ENCODE peak calls at places on chromosomes 1 and 21, in five cellular contexts. W is tibial artery, Y is thoracic aorta, C is BE2C, B is lower lobe of right lung. P is an unnamed sample.

GRCh38 chr1:2990376-2991115 is 30.7 kb upstream of the ACTRT2 start:
- DNase-seq in W (peak; percentile 60), Y (no peak), C (no peak), B (no peak), P (no peak)

GRCh38 chr1:205344010-205344808 is 12.5 kb downstream of the KLHDC8A start:
- DNase-seq in W (no peak), Y (no peak), C (peak; percentile 55), B (peak; percentile 62), P (no peak)

GRCh38 chr1:154863702-154864174 is 6.3 kb downstream of the KCNN3 start:
- DNase-seq in W (no peak), Y (no peak), C (peak; percentile 50), B (no peak), P (peak; percentile 89)

GRCh38 chr1:8922962-8923361 is 22.7 kb upstream of the CA6 start:
- DNase-seq in W (no peak), Y (no peak), C (no peak), B (no peak), P (no peak)

GRCh38 chr1:31744165-31744888 is 19.8 kb downstream of the ADGRB2 start:
- DNase-seq in W (no peak), Y (no peak), C (no peak), B (no peak), P (no peak)

GRCh38 chr1:221335161-221336101 is 406.5 kb downstream of the DUSP10 start:
- DNase-seq in W (peak; percentile 77), Y (no peak), C (peak; percentile 17), B (no peak), P (peak; percentile 29)

GRCh38 chr1:152924191-152924590 is 15.8 kb downstream of the IVL start:
- DNase-seq in W (no peak), Y (no peak), C (no peak), B (no peak), P (no peak)

GRCh38 chr1:21524220-21524619 is 15.0 kb downstream of the ALPL start:
- DNase-seq in W (no peak), Y (no peak), C (no peak), B (no peak), P (no peak)

GRCh38 chr1:184110253-184111204 is 59.0 kb downstream of the TSEN15 start:
- DNase-seq in W (no peak), Y (no peak), C (no peak), B (no peak), P (peak; percentile 14)

GRCh38 chr1:24275510-24275909 is 43.6 kb upstream of the GRHL3 start:
- DNase-seq in W (no peak), Y (no peak), C (no peak), B (no peak), P (no peak)

GRCh38 chr1:234531181-234532132 is 52.5 kb upstream of the TARBP1 start:
- DNase-seq in W (peak; percentile 92), Y (peak; percentile 58), C (no peak), B (no peak), P (no peak)

GRCh38 chr1:229097356-229097755 is 173.6 kb upstream of the RAB4A start:
- DNase-seq in W (no peak), Y (no peak), C (no peak), B (no peak), P (no peak)

GRCh38 chr1:159339517-159339916 is 37.4 kb downstream of the FCER1A start:
- DNase-seq in W (no peak), Y (no peak), C (no peak), B (no peak), P (no peak)

GRCh38 chr1:58500036-58500435 is 46.5 kb downstream of the OMA1 start:
- DNase-seq in W (no peak), Y (no peak), C (no peak), B (no peak), P (no peak)

GRCh38 chr1:234505774-234506114 is 26.8 kb upstream of the TARBP1 start:
- DNase-seq in W (no peak), Y (no peak), C (no peak), B (no peak), P (no peak)

GRCh38 chr1:213327318-213327667 is 276.3 kb downstream of the RPS6KC1 start:
- DNase-seq in W (peak; percentile 80), Y (no peak), C (no peak), B (peak; percentile 51), P (peak; percentile 84)

GRCh38 chr1:227311389-227312001 is 6.8 kb downstream of the CDC42BPA start:
- DNase-seq in W (no peak), Y (no peak), C (no peak), B (no peak), P (no peak)

GRCh38 chr1:226738421-226738994 is 574 bp downstream of the ITPKB start:
- DNase-seq in W (peak; percentile 72), Y (no peak), C (peak; percentile 44), B (peak; percentile 65), P (peak; percentile 74)

GRCh38 chr1:13813398-13814012 is 113.5 kb downstream of the PRDM2 start:
- DNase-seq in W (no peak), Y (no peak), C (peak; percentile 15), B (peak; percentile 68), P (peak; percentile 25)

GRCh38 chr1:39387452-39387851 is 104.0 kb upstream of the BMP8A start:
- DNase-seq in W (no peak), Y (no peak), C (no peak), B (no peak), P (no peak)

GRCh38 chr1:119449964-119450363 is 35.0 kb downstream of the HSD3B2 start:
- DNase-seq in W (no peak), Y (no peak), C (no peak), B (no peak), P (peak; percentile 20)

GRCh38 chr21:37257967-37258877 is 8.9 kb downstream of the VPS26C start:
- DNase-seq in W (peak; percentile 72), Y (no peak), C (peak; percentile 68), B (peak; percentile 65), P (peak; percentile 60)

GRCh38 chr1:230424440-230425251 is 1.5 kb downstream of the PGBD5 start:
- DNase-seq in W (no peak), Y (no peak), C (peak; percentile 61), B (no peak), P (peak; percentile 92)

GRCh38 chr1:30283199-30283962 is 440.0 kb downstream of the MATN1 start:
- DNase-seq in W (peak; percentile 34), Y (no peak), C (no peak), B (no peak), P (no peak)

GRCh38 chr1:33898933-33899332 is 35.1 kb downstream of the HMGB4 start:
- DNase-seq in W (no peak), Y (no peak), C (no peak), B (no peak), P (no peak)

GRCh38 chr1:201540846-201541735 is 2.2 kb downstream of the NAV1 start:
- DNase-seq in W (no peak), Y (no peak), C (no peak), B (no peak), P (no peak)

GRCh38 chr1:201543871-201544521 is 5.1 kb downstream of the NAV1 start:
- DNase-seq in W (no peak), Y (no peak), C (no peak), B (no peak), P (no peak)

GRCh38 chr1:201544710-201545109 is 5.8 kb downstream of the NAV1 start:
- DNase-seq in W (no peak), Y (no peak), C (no peak), B (no peak), P (no peak)

GRCh38 chr1:201542166-201543045 is 3.5 kb downstream of the NAV1 start:
- DNase-seq in W (no peak), Y (no peak), C (no peak), B (no peak), P (no peak)

DNA sequence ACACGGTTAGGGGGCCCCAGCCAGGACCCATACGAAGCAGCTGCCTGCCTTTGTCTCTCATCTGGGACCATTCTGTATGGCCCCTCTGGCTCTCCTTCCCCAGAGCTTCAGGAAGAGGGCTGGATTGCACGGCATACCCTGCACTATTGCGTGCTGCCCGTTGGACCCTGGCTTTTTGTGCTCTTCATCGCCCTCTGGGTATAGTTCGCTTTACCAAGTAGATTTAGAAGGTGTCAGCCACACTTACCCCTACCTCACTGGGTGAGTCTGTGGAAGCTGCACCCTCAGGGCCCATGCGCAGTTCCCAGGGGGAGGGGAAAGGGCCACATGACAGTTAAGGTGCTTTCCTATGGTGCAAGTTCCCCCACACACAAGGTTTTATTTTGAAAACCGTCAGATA is 7.2 kb downstream of the NAV1 start:
- DNase-seq in W (no peak), Y (no peak), C (peak; percentile 59), B (no peak), P (peak; percentile 34)
- TF ChIP-seq CTCF in W (no peak), Y (no peak), C (peak; percentile 49), B (no peak), P (peak; percentile 25)

DNA sequence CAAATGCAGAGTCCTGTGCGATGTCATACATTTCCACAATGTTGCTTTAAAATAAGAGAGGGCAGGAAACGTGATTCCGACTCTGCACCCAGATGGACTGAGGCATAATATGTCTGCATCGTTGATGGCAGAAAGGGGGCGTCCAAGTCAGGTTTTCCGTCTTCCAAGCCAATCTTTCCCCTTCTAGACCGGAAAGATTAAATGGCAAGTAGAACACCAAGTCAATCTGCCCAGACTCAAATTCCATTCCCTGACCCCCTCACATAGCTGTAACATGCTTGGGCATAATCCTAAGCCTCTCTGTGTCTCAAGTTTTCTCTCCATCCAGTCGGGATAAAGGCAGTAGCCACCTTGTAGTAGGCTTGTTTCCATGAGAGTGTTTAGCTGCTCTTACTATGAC is 14.4 kb downstream of the PCP4 start:
- DNase-seq in W (no peak), Y (no peak), C (no peak), B (no peak), P (no peak)
- TF ChIP-seq CTCF in W (no peak), Y (no peak), C (no peak), B (no peak), P (no peak)

GRCh38 chr1:64680601-64681000 is 64.3 kb upstream of the RAVER2 start:
- DNase-seq in W (no peak), Y (no peak), C (no peak), B (no peak), P (no peak)

GRCh38 chr1:64679177-64679576 is 65.7 kb upstream of the RAVER2 start:
- DNase-seq in W (no peak), Y (no peak), C (no peak), B (no peak), P (no peak)

GRCh38 chr1:64676386-64676785 is 68.5 kb upstream of the RAVER2 start:
- DNase-seq in W (no peak), Y (no peak), C (no peak), B (no peak), P (no peak)

GRCh38 chr1:64677471-64677870 is 67.4 kb upstream of the RAVER2 start:
- DNase-seq in W (no peak), Y (no peak), C (no peak), B (no peak), P (no peak)

DNA sequence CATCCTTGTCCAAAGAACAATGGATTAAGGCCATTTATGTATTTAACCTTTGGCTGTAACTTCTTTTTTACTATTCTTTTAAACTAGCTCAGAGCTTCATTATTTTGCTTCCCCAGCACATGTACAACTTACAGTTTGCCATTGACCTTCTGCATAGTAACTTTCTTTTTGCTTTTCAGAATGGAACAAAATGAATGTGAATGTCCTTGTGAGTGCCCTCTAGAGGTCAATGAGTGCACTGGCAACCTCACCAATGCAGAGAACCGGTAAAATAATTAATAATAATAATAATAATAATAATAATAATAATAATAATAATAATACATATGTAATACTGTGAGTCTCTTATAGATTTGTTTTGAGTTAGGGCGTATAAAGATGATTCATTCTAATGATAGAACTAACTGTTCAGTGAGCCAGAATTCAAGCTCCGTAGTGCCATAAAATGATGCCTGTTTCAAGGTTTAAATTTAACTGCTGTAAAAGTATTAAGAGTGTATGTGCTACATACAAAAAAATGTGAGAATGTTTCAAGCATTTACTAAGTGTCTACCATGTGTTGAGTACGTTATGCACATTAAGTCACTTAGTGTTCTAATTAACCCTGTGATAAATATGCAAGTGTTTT is 69.0 kb upstream of the RAVER2 start:
- DNase-seq in W (no peak), Y (no peak), C (no peak), B (no peak), P (peak; percentile 6)
- TF ChIP-seq CTCF in W (peak; percentile 73), Y (peak; percentile 71), C (peak; percentile 59), B (peak; percentile 72), P (peak; percentile 65)

GRCh38 chr1:202599669-202600431 is 110.4 kb downstream of the SYT2 start:
- DNase-seq in W (peak; percentile 78), Y (no peak), C (peak; percentile 81), B (peak; percentile 61), P (peak; percentile 74)
- TF ChIP-seq CTCF in W (peak; percentile 76), Y (peak; percentile 62), C (peak; percentile 93), B (peak; percentile 65), P (peak; percentile 71)

P was measured in NB4.